ENCODE peak calls at places on chromosomes 6 and 20, in six cellular contexts. J is mesendoderm, B is PC-3, U is neural progenitor cell, Y is IMR-90, N is H1. S is an unnamed sample.

GRCh38 chr20:50053790-50054547 is 59.0 kb downstream of the UBE2V1 start:
- DNase-seq in B (no peak), J (no peak), N (no peak), Y (no peak), U (no peak), S (no peak)

GRCh38 chr20:63119451-63120285 is 96.3 kb downstream of the YTHDF1 start:
- DNase-seq in J (no peak), N (no peak), Y (no peak), U (no peak), B (no peak), S (no peak)

GRCh38 chr6:1535295-1535694 is 74.4 kb upstream of the FOXC1 start:
- DNase-seq in U (no peak), Y (no peak), N (no peak), J (peak; percentile 38), B (peak; percentile 77), S (no peak)

GRCh38 chr20:11372831-11373230 is 544.9 kb upstream of the BTBD3 start:
- DNase-seq in U (no peak), B (no peak), N (no peak), J (peak; percentile 25), Y (no peak), S (no peak)

GRCh38 chr6:76885861-76886301 is 577.4 kb downstream of the HTR1B start:
- DNase-seq in Y (peak; percentile 19), B (peak; percentile 45), N (no peak), U (no peak), J (no peak), S (no peak)

GRCh38 chr20:17822039-17822438 is 122.3 kb downstream of the BANF2 start:
- DNase-seq in B (peak; percentile 62), J (no peak), Y (peak; percentile 72), N (no peak), U (no peak), S (no peak)

GRCh38 chr6:2633763-2634150 is 117.0 kb downstream of the MYLK4 start:
- DNase-seq in Y (no peak), U (no peak), N (no peak), B (no peak), J (peak; percentile 10), S (no peak)

GRCh38 chr6:20699402-20699801 is 165.1 kb downstream of the CDKAL1 start:
- DNase-seq in U (no peak), N (no peak), B (no peak), J (no peak), Y (no peak), S (no peak)

GRCh38 chr20:58938541-58938940 is 42.5 kb upstream of the NELFCD start:
- DNase-seq in N (no peak), B (no peak), Y (no peak), U (no peak), J (no peak), S (peak; percentile 56)

GRCh38 chr6:151690303-151690702 is 117.2 kb upstream of the ESR1 start:
- DNase-seq in Y (no peak), B (peak; percentile 45), N (no peak), U (no peak), J (no peak), S (peak; percentile 94)

GRCh38 chr20:46076806-46077205 is 13.0 kb downstream of the NCOA5 start:
- DNase-seq in U (no peak), B (no peak), Y (no peak), N (no peak), J (no peak), S (no peak)

GRCh38 chr6:148457137-148457842 is 114.7 kb downstream of the SASH1 start:
- DNase-seq in B (peak; percentile 43), N (no peak), Y (peak; percentile 67), U (no peak), J (no peak), S (no peak)

GRCh38 chr6:53311586-53311935 is 37.2 kb downstream of the ELOVL5 start:
- DNase-seq in B (no peak), J (no peak), Y (no peak), U (no peak), N (no peak), S (no peak)

GRCh38 chr20:4026093-4026601 is 10.8 kb upstream of the RNF24 start:
- DNase-seq in U (peak; percentile 26), B (peak; percentile 75), Y (peak; percentile 88), J (peak; percentile 84), N (peak; percentile 46), S (no peak)

GRCh38 chr20:62724692-62725595 is 16.3 kb downstream of the NTSR1 start:
- DNase-seq in B (no peak), J (no peak), U (no peak), Y (no peak), N (no peak), S (no peak)

GRCh38 chr6:158044525-158044888 is 62.8 kb downstream of the SYNJ2 start:
- DNase-seq in B (no peak), U (no peak), N (no peak), J (no peak), Y (no peak), S (no peak)

GRCh38 chr20:11234181-11234969 is 560.6 kb upstream of the JAG1 start:
- DNase-seq in J (no peak), B (no peak), Y (peak; percentile 16), U (no peak), N (no peak), S (no peak)

GRCh38 chr6:135850882-135851281 is 619 bp upstream of the PDE7B start:
- DNase-seq in Y (no peak), J (no peak), B (no peak), N (no peak), U (no peak), S (no peak)
- H3K9ac ChIP-seq in Y (peak overlapping the region; percentile 46), J (no peak overlapping the region), B (no peak overlapping the region), N (no peak overlapping the region), U (no peak overlapping the region), S (no peak overlapping the region)

GRCh38 chr20:35886537-35886936 is 67.8 kb downstream of the SCAND1 start:
- DNase-seq in J (peak; percentile 77), Y (no peak), U (no peak), N (no peak), B (no peak), S (no peak)

GRCh38 chr20:35883341-35883777 is 70.9 kb downstream of the SCAND1 start:
- DNase-seq in U (no peak), Y (no peak), B (peak; percentile 38), J (peak; percentile 68), N (no peak), S (no peak)

GRCh38 chr20:35883778-35884540 is 70.3 kb downstream of the SCAND1 start:
- DNase-seq in J (peak; percentile 90), Y (peak; percentile 100), B (peak; percentile 99), U (peak; percentile 76), N (peak; percentile 69), S (peak; percentile 89)

GRCh38 chr20:35884541-35884865 is 69.8 kb downstream of the SCAND1 start:
- DNase-seq in N (no peak), Y (no peak), U (no peak), J (no peak), B (no peak), S (no peak)

DNA sequence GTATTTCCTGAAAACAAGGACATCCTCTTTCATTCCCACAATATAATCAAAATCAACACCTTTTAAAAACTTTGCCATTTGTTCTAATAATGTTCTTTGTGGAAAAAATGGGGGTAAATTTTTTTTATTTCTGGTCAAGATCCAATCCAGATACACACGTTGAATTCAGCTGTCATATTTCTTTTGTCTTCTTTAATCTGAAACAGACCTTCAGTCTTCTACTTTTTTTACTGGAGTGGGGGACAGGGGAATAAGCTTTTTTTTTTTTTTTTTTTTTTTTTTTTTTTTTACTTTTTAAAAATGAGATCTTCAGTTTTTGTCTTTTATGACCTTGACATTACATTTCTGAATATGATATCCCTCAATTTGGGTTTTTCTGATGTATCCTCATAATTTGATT is 69.1 kb downstream of the SCAND1 start:
- DNase-seq in B (no peak), Y (no peak), J (no peak), N (no peak), U (no peak), S (no peak)
- H3K4me2 ChIP-seq in B (peak overlapping the region; percentile 11), Y (no peak overlapping the region), J (no peak overlapping the region), N (no peak overlapping the region), U (no peak overlapping the region), S (no peak overlapping the region)

GRCh38 chr20:53737404-53738038 is 143.9 kb upstream of the ZNF217 start:
- DNase-seq in J (no peak), Y (no peak), N (no peak), U (no peak), B (peak; percentile 29), S (no peak)

GRCh38 chr20:53738039-53738944 is 144.7 kb upstream of the ZNF217 start:
- DNase-seq in U (peak; percentile 81), Y (peak; percentile 90), J (peak; percentile 93), B (peak; percentile 98), N (no peak), S (no peak)

GRCh38 chr20:53739799-53740785 is 146.5 kb upstream of the ZNF217 start:
- DNase-seq in J (no peak), N (no peak), B (peak; percentile 68), U (no peak), Y (peak; percentile 44), S (no peak)

GRCh38 chr20:53736757-53737403 is 143.2 kb upstream of the ZNF217 start:
- DNase-seq in J (no peak), Y (peak; percentile 49), N (no peak), U (no peak), B (peak; percentile 49), S (no peak)

DNA sequence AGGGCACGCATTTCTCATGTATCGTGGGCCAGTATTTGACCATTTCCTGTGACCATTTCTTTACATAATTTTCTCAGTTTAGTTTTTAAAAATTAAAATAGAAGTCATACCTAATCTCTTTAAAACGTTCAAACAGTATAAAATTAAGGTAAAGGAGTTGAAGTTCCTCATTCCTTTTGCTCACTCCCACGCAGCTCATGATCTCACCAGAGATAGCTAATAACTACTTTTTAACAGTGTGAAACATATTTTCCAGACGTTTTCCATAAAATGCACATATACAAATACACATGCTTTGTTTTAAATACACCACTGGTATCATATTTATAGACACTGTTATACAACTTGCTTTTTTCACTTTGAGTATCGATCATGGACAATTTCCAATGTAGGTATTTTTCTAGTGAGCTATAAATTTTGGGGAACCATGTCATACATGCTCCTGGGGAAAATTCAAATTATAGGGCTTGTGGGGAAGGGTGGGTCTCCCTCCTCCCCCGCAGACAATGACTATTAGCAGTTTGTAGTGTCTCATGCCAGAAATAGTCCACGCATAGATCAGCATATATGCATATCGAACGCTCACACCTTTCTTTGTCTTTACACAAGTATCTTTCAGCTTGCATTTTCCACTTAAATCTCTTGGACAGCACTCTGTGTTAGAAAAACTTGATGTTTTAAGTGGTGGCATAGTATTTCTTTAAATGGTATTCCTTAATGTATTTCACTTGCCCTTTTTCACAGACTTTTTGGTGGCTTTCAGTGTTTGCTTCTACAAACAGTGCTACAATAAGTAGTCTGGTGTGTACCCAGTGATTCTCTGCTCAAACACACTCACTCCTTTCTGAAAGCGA is 145.5 kb upstream of the ZNF217 start:
- DNase-seq in J (no peak), Y (no peak), N (no peak), U (no peak), B (peak; percentile 72), S (no peak)
- H3K9ac ChIP-seq in J (peak overlapping the region; percentile 51), Y (peak overlapping the region; percentile 77), N (no peak overlapping the region), U (no peak overlapping the region), B (peak overlapping the region; percentile 73), S (no peak overlapping the region)

GRCh38 chr6:132413501-132413805 is 12.2 kb upstream of the MOXD1 start:
- DNase-seq in Y (no peak), J (no peak), U (no peak), B (no peak), N (no peak), S (no peak)

GRCh38 chr6:132411296-132411695 is 10.0 kb upstream of the MOXD1 start:
- DNase-seq in N (no peak), U (no peak), Y (no peak), B (no peak), J (no peak), S (no peak)

GRCh38 chr6:132412656-132413500 is 11.6 kb upstream of the MOXD1 start:
- DNase-seq in Y (peak; percentile 65), N (no peak), U (no peak), J (no peak), B (no peak), S (no peak)

GRCh38 chr6:132414332-132414731 is 13.1 kb upstream of the MOXD1 start:
- DNase-seq in U (no peak), N (no peak), B (no peak), J (no peak), Y (no peak), S (no peak)

GRCh38 chr6:132410840-132411239 is 9.6 kb upstream of the MOXD1 start:
- DNase-seq in Y (no peak), J (no peak), N (no peak), B (no peak), U (no peak), S (no peak)
- H3K4me2 ChIP-seq in Y (no peak overlapping the region), J (no peak overlapping the region), N (no peak overlapping the region), B (no peak overlapping the region), U (no peak overlapping the region), S (no peak overlapping the region)

S was measured in Karpas-422.